ENCODE peak calls at places on chromosomes 4 and X, in six cellular contexts. G is fibroblast of pulmonary artery, M is HTR-8/SVneo, O is AG08396, W is cardiac muscle cell, U is NCI-H2029 treated with DMSO at 0.1 percent for 48 hours. Z is an unnamed sample.

GRCh38 chrX:8914636-8915035 is 113.5 kb upstream of the FAM9A start:
- DNase-seq in G (no peak), M (no peak), O (no peak), W (no peak), U (no peak), Z (no peak)

GRCh38 chr4:184805462-184806245 is 20.1 kb downstream of the ACSL1 start:
- DNase-seq in G (no peak), M (no peak), O (peak), W (no peak), U (peak), Z (no peak)

GRCh38 chrX:120244735-120245498 is 5.7 kb upstream of the ZBTB33 start:
- DNase-seq in G (peak), M (peak), O (peak), W (peak), U (peak), Z (peak)

GRCh38 chr4:61411241-61411640 is 211.1 kb downstream of the ADGRL3 start:
- DNase-seq in G (peak), M (no peak), O (no peak), W (no peak), U (no peak), Z (no peak)

GRCh38 chrX:97030463-97030862 is 146.8 kb downstream of the RPA4 start:
- DNase-seq in G (no peak), M (no peak), O (no peak), W (no peak), U (no peak), Z (no peak)

GRCh38 chr4:80301884-80302283 is 33.6 kb upstream of the CFAP299 start:
- DNase-seq in G (no peak), M (no peak), O (no peak), W (no peak), U (no peak), Z (no peak)

GRCh38 chrX:915427-916234 is 285.0 kb downstream of the SHOX start:
- DNase-seq in G (no peak), M (no peak), O (no peak), W (no peak), U (no peak), Z (no peak)

GRCh38 chr4:107877361-107877760 is 52.6 kb downstream of the SGMS2 start:
- DNase-seq in G (no peak), M (no peak), O (no peak), W (no peak), U (no peak), Z (no peak)

GRCh38 chr4:92252846-92253245 is 50.9 kb upstream of the GRID2 start:
- DNase-seq in G (no peak), M (no peak), O (no peak), W (no peak), U (no peak), Z (no peak)

Z was measured in SJSA1.